ENCODE peak calls at places on chromosomes 1 and 21, in four cellular contexts. H is CD8-positive, alpha-beta memory T cell; Y is endothelial cell; X is stimulated activated effector memory CD8-positive, alpha-beta T cell treated with anti-CD3 and anti-CD28 coated beads, Interleukin-12 subunit alpha, Interleukin-12 subunit beta, amount 100 ng/mL, for 72 hours. C is an unnamed sample.

GRCh38 chr21:45306832-45307571 is 19.3 kb upstream of the POFUT2 start:
- DNase-seq in H (peak), Y (no peak), X (no peak), C (no peak)

GRCh38 chr1:3364983-3365382 is 89.5 kb upstream of the ARHGEF16 start:
- DNase-seq in H (no peak), Y (no peak), X (no peak), C (no peak)

GRCh38 chr1:77824083-77824482 is 44.6 kb downstream of the MIGA1 start:
- DNase-seq in H (no peak), Y (no peak), X (no peak), C (no peak)

GRCh38 chr1:12851779-12852178 is 3.3 kb upstream of the HNRNPCL1 start:
- DNase-seq in H (no peak), Y (no peak), X (no peak), C (no peak)

GRCh38 chr1:42482635-42483153 is 19.6 kb downstream of the CCDC30 start:
- DNase-seq in H (no peak), Y (no peak), X (no peak), C (no peak)

GRCh38 chr21:36852293-36852692 is 114.2 kb downstream of the HLCS start:
- DNase-seq in H (no peak), Y (no peak), X (no peak), C (no peak)

GRCh38 chr1:70156529-70157120 is 48.8 kb downstream of the LRRC40 start:
- DNase-seq in H (no peak), Y (no peak), X (no peak), C (no peak)

GRCh38 chr1:28195780-28196179 is 19.3 kb upstream of the PTAFR start:
- DNase-seq in H (no peak), Y (no peak), X (no peak), C (no peak)

GRCh38 chr1:111887875-111888274 is 101.6 kb downstream of the KCND3 start:
- DNase-seq in H (no peak), Y (no peak), X (no peak), C (no peak)

GRCh38 chr1:168234846-168235547 is 9.2 kb downstream of the SFT2D2 start:
- DNase-seq in H (peak), Y (peak), X (peak), C (no peak)

GRCh38 chr1:39129514-39129913 is 75.0 kb upstream of the MACF1 start:
- DNase-seq in H (no peak), Y (no peak), X (no peak), C (no peak)

GRCh38 chr1:86487131-86487804 is 18.5 kb downstream of the CLCA1 start:
- DNase-seq in H (no peak), Y (no peak), X (no peak), C (no peak)

GRCh38 chr1:32151319-32151787 is 28.1 kb upstream of the TXLNA start:
- DNase-seq in H (no peak), Y (no peak), X (no peak), C (no peak)

GRCh38 chr1:5913078-5913845 is 79.0 kb downstream of the NPHP4 start:
- DNase-seq in H (no peak), Y (no peak), X (no peak), C (no peak)

GRCh38 chr1:47624531-47624930 is 186.7 kb downstream of the FOXD2 start:
- DNase-seq in H (no peak), Y (peak), X (peak), C (no peak)

GRCh38 chr1:233166896-233167295 is 128.6 kb downstream of the PCNX2 start:
- DNase-seq in H (no peak), Y (no peak), X (no peak), C (no peak)

GRCh38 chr21:46097826-46098286 is at the start of gene COL6A2:
- DNase-seq in H (peak), Y (peak), X (peak), C (peak)

GRCh38 chr1:59967141-59967697 is 40.6 kb upstream of the CYP2J2 start:
- DNase-seq in H (no peak), Y (peak), X (no peak), C (no peak)

GRCh38 chr1:59815892-59816291 is 1.1 kb downstream of the HOOK1 start:
- DNase-seq in H (no peak), Y (no peak), X (no peak), C (no peak)

GRCh38 chr1:231776006-231776707 is 149.6 kb downstream of the DISC1 start:
- DNase-seq in H (no peak), Y (no peak), X (no peak), C (no peak)

GRCh38 chr1:5980314-5981008 is 11.8 kb downstream of the NPHP4 start:
- DNase-seq in H (no peak), Y (peak), X (no peak), C (no peak)

GRCh38 chr1:31583995-31584868 is 7.9 kb downstream of the TINAGL1 start:
- DNase-seq in H (no peak), Y (no peak), X (no peak), C (no peak)

GRCh38 chr1:13577846-13578245 is 5.8 kb upstream of the PDPN start:
- DNase-seq in H (no peak), Y (no peak), X (no peak), C (no peak)

GRCh38 chr1:32393832-32394140 is 455 bp downstream of the BSDC1 start:
- DNase-seq in H (no peak), Y (no peak), X (no peak), C (no peak)

GRCh38 chr1:212595787-212596714 is 12.5 kb upstream of the ATF3 start:
- DNase-seq in H (peak), Y (peak), X (peak), C (no peak)

GRCh38 chr1:28313710-28314510 is 14.9 kb upstream of the MED18 start:
- DNase-seq in H (no peak), Y (no peak), X (no peak), C (no peak)

GRCh38 chr1:172287207-172287606 is 133.3 kb upstream of the C1orf105 start:
- DNase-seq in H (no peak), Y (no peak), X (no peak), C (no peak)

GRCh38 chr1:41466146-41466545 is 18.3 kb downstream of the EDN2 start:
- DNase-seq in H (peak), Y (no peak), X (no peak), C (no peak)

GRCh38 chr1:192603218-192603787 is 27.7 kb downstream of the RGS1 start:
- DNase-seq in H (no peak), Y (no peak), X (no peak), C (no peak)

GRCh38 chr1:210250998-210251679 is 18.5 kb downstream of the SERTAD4 start:
- DNase-seq in H (no peak), Y (peak), X (no peak), C (no peak)

GRCh38 chr1:39542924-39543323 is 33.7 kb downstream of the PABPC4 start:
- DNase-seq in H (no peak), Y (no peak), X (no peak), C (no peak)

GRCh38 chr1:153386500-153386901 is 4.4 kb downstream of the S100A8 start:
- DNase-seq in H (no peak), Y (no peak), X (no peak), C (no peak)

GRCh38 chr1:159823401-159823800 is 3.3 kb upstream of the SLAMF8 start:
- DNase-seq in H (no peak), Y (no peak), X (no peak), C (no peak)

GRCh38 chr1:23651069-23651808 is 40.4 kb upstream of the RPL11 start:
- DNase-seq in H (no peak), Y (no peak), X (no peak), C (no peak)